ENCODE peak calls at places on chromosomes 13 and 19, in four cellular contexts. S is sigmoid colon, X is suprapubic skin, K is adrenal gland. A is an unnamed sample.

GRCh38 chr19:42316223-42317211 is 3.4 kb downstream of the TMEM145 start:
- DNase-seq in S (no peak), X (no peak), K (no peak), A (no peak)

GRCh38 chr19:3304871-3305423 is 61.4 kb upstream of the NFIC start:
- DNase-seq in S (peak), X (no peak), K (peak), A (peak)

GRCh38 chr19:1847684-1848398 is 442 bp downstream of the REXO1 start:
- DNase-seq in S (no peak), X (no peak), K (peak), A (no peak)

GRCh38 chr19:30003862-30004261 is 61.8 kb downstream of the URI1 start:
- DNase-seq in S (no peak), X (no peak), K (no peak), A (no peak)

GRCh38 chr19:2631213-2631821 is 71.2 kb downstream of the GNG7 start:
- DNase-seq in S (no peak), X (no peak), K (no peak), A (no peak)

GRCh38 chr13:67052550-67053237 is 177.4 kb downstream of the PCDH9 start:
- DNase-seq in S (no peak), X (no peak), K (no peak), A (no peak)

GRCh38 chr13:90416519-90416918 is 931.0 kb upstream of the MIR17HG start:
- DNase-seq in S (no peak), X (no peak), K (no peak), A (no peak)

GRCh38 chr19:4916292-4917082 is 7.2 kb downstream of the UHRF1 start:
- DNase-seq in S (no peak), X (peak), K (no peak), A (no peak)

GRCh38 chr13:96020155-96020575 is 33.0 kb downstream of the UGGT2 start:
- DNase-seq in S (no peak), X (no peak), K (peak), A (peak)

GRCh38 chr19:16457195-16457953 is 14.4 kb downstream of the EPS15L1 start:
- DNase-seq in S (peak), X (peak), K (peak), A (peak)

GRCh38 chr19:11125994-11126685 is 29.4 kb downstream of the SPC24 start:
- DNase-seq in S (peak), X (peak), K (peak), A (peak)

GRCh38 chr13:66543780-66544179 is 686.4 kb downstream of the PCDH9 start:
- DNase-seq in S (no peak), X (no peak), K (no peak), A (no peak)

GRCh38 chr13:94710881-94711560 is 1.3 kb downstream of the SOX21 start:
- DNase-seq in S (no peak), X (peak), K (no peak), A (no peak)

GRCh38 chr13:68708336-68708908 is 1399.2 kb upstream of the ATXN8OS start:
- DNase-seq in S (no peak), X (no peak), K (no peak), A (no peak)

GRCh38 chr13:40375522-40376171 is 290.8 kb downstream of the FOXO1 start:
- DNase-seq in S (peak), X (no peak), K (no peak), A (peak)

GRCh38 chr13:26011996-26012688 is 39.7 kb downstream of the SHISA2 start:
- DNase-seq in S (no peak), X (no peak), K (peak), A (peak)

GRCh38 chr13:44800626-44801025 is 188.6 kb downstream of the NUFIP1 start:
- DNase-seq in S (no peak), X (no peak), K (no peak), A (peak)

GRCh38 chr13:33577037-33577436 is 240.9 kb upstream of the RFC3 start:
- DNase-seq in S (no peak), X (no peak), K (no peak), A (no peak)

GRCh38 chr19:38152461-38153379 is 71.3 kb downstream of the DPF1 start:
- DNase-seq in S (no peak), X (no peak), K (no peak), A (no peak)

GRCh38 chr19:55115446-55116065 is 1.9 kb downstream of the PPP1R12C start:
- DNase-seq in S (no peak), X (no peak), K (no peak), A (no peak)

GRCh38 chr19:4327252-4327876 is 11.3 kb downstream of the STAP2 start:
- DNase-seq in S (peak), X (peak), K (peak), A (no peak)

GRCh38 chr19:38650911-38651584 is 3.6 kb downstream of the ACTN4 start:
- DNase-seq in S (peak), X (no peak), K (no peak), A (no peak)

GRCh38 chr19:57363734-57364181 is 407 bp downstream of the TRAPPC2B start:
- DNase-seq in S (no peak), X (no peak), K (no peak), A (no peak)

GRCh38 chr19:55637534-55637933 is 3.3 kb upstream of the ZNF580 start:
- DNase-seq in S (no peak), X (no peak), K (peak), A (no peak)

GRCh38 chr13:30745917-30746686 is 10.8 kb downstream of the ALOX5AP start:
- DNase-seq in S (no peak), X (no peak), K (no peak), A (no peak)

GRCh38 chr13:28831117-28831516 is 11.0 kb downstream of the MTUS2 start:
- DNase-seq in S (no peak), X (no peak), K (no peak), A (no peak)

GRCh38 chr19:41940443-41941409 is 12.5 kb upstream of the ERFL start:
- DNase-seq in S (no peak), X (no peak), K (no peak), A (no peak)

GRCh38 chr19:6475321-6476108 is 6.1 kb downstream of the DENND1C start:
- DNase-seq in S (no peak), X (no peak), K (peak), A (no peak)

GRCh38 chr19:30719991-30720329 is 347.8 kb downstream of the ZNF536 start:
- DNase-seq in S (no peak), X (no peak), K (peak), A (peak)

GRCh38 chr13:36297259-36297599 is 385 bp downstream of the CCDC169 start:
- DNase-seq in S (no peak), X (no peak), K (no peak), A (no peak)

GRCh38 chr13:21632196-21632595 is 28.2 kb upstream of the MICU2 start:
- DNase-seq in S (no peak), X (no peak), K (no peak), A (no peak)
- H3K4me3 ChIP-seq in S (no peak), X (no peak), K (no peak), A (no peak)

DNA sequence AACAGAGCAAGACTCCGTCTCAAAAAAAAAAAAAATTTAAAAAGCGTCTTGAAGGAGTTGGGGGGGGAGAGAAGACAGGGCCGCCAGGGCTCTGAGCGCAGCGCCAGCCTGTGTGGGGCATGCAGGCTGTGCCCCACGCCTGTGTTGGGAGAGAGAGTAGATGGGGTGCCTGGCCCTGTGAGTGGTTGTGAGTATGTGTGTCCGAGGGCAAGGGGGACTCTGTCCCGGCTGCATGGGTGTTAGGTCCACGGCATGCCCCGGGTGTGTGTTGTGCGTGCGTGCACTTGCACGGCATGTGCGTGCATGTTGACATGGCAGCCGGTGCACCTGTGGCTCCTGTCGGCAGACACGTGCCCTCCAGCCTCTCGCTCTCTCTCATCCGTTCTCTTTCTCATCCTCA is 3.4 kb downstream of the MAP2K7 start:
- DNase-seq in S (no peak), X (peak), K (no peak), A (no peak)
- TF ChIP-seq POLR2A in S (no peak), X (no peak), K (no peak), A (no peak)

GRCh38 chr13:42396901-42397670 is 125.1 kb downstream of the AKAP11 start:
- DNase-seq in S (no peak), X (no peak), K (no peak), A (no peak)

GRCh38 chr13:42398542-42398941 is 126.6 kb downstream of the AKAP11 start:
- DNase-seq in S (peak), X (no peak), K (no peak), A (no peak)

GRCh38 chr13:42395066-42395821 is 123.3 kb downstream of the AKAP11 start:
- DNase-seq in S (no peak), X (no peak), K (no peak), A (no peak)

GRCh38 chr13:42394361-42395065 is 122.6 kb downstream of the AKAP11 start:
- DNase-seq in S (no peak), X (no peak), K (no peak), A (no peak)

DNA sequence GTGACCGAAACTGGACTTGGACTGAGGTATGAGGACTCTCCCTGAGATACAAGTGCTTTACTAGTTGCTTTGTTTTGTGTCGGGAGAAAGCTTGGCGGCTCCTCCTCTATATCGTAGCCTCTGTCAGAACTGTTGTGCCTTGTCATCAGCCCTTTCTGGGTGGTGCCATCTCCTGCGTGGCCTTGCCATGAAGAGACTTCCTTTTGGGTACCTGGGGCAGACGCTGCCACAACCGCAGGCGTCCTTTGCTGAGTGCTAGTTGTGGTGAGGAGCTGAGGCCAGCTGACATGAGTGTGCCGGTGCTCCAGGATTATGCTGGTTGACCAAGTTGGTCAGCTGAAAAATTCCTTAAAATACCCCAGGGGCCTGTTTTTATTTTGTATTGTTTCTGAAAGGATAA is 124.5 kb downstream of the AKAP11 start:
- DNase-seq in S (no peak), X (no peak), K (no peak), A (no peak)
- H3K4me3 ChIP-seq in S (no peak), X (no peak), K (no peak), A (no peak)

GRCh38 chr13:111646464-111646855 is 326.0 kb downstream of the TEX29 start:
- DNase-seq in S (peak), X (no peak), K (no peak), A (peak)
- TF ChIP-seq POLR2A in S (no peak), X (no peak), K (no peak), A (no peak)

DNA sequence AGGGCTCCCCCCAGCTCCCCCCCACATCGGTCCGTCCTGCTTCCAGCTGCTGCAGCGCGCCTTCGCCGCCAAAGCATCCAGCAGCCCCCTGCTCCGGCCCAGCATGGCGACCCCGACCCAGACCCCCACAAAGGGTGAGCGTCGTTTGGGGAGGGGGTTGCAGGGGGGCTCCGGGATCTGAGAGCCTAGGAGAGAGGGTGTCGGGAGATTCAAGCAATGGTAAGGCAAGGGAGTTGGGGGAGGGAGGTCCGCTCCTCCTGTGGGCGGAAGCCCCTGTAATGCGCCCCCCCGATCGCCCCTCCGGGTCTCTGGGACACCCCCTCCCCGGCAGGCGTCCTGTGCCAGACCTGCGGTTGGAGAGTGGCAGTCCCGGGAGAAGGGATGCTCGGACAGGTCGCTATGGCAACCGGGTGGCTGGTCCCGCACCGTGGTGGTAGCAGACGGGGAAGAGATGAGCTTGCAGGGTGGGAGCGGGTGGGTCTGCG is at the start of gene FXYD7:
- DNase-seq in S (no peak), X (no peak), K (no peak), A (no peak)
- H3K4me3 ChIP-seq in S (no peak), X (peak), K (no peak), A (no peak)

GRCh38 chr13:102394158-102395053 is 7.4 kb downstream of the FGF14 start:
- DNase-seq in S (peak), X (peak), K (peak), A (peak)
- TF ChIP-seq POLR2A in S (no peak), X (no peak), K (no peak), A (no peak)

A was measured in lower leg skin.